ENCODE peak calls at places on chromosomes 3 and 15, in nine cellular contexts. B is body of pancreas, V is AG09309, L is left ventricle myocardium inferior, S is H9, X is HCT116, Y is foreskin fibroblast, I is neural crest cell, W is GM10248. N is an unnamed sample.

GRCh38 chr3:158731938-158732855 is at the start of gene RARRES1:
- DNase-seq in L (peak), I (peak), B (peak), W (peak), V (no peak), X (no peak), S (peak), Y (peak), N (peak)

GRCh38 chr15:33789141-33789540 is 179.2 kb upstream of the CHRM5 start:
- DNase-seq in I (no peak), S (no peak), Y (peak), B (no peak), L (no peak), V (no peak), X (no peak), W (no peak), N (no peak)

GRCh38 chr3:68878322-68878721 is 54.0 kb downstream of the TAFA4 start:
- DNase-seq in S (no peak), I (peak), B (no peak), Y (peak), V (peak), W (no peak), L (no peak), X (no peak), N (peak)

GRCh38 chr3:190120161-190121060 is at the start of gene P3H2:
- DNase-seq in X (peak), V (no peak), B (peak), Y (peak), W (peak), L (peak), I (peak), S (peak), N (peak)

GRCh38 chr15:35505816-35506215 is 40.1 kb downstream of the DPH6 start:
- DNase-seq in L (no peak), B (no peak), V (no peak), I (no peak), S (no peak), X (no peak), Y (no peak), W (no peak), N (no peak)

GRCh38 chr15:68504721-68505090 is 72.7 kb upstream of the ITGA11 start:
- DNase-seq in V (no peak), X (no peak), B (no peak), L (no peak), I (no peak), W (no peak), Y (no peak), S (peak), N (no peak)

GRCh38 chr3:172217877-172218276 is 178.5 kb downstream of the FNDC3B start:
- DNase-seq in S (no peak), V (no peak), L (no peak), X (no peak), Y (no peak), I (no peak), W (no peak), B (no peak), N (no peak)

GRCh38 chr15:39624806-39625205 is 43.9 kb downstream of the THBS1 start:
- DNase-seq in B (peak), V (peak), W (peak), Y (peak), S (no peak), L (peak), I (no peak), X (no peak), N (peak)

GRCh38 chr15:41992803-41993190 is 20.4 kb upstream of the EHD4 start:
- DNase-seq in B (no peak), Y (no peak), I (no peak), W (no peak), V (no peak), L (no peak), X (no peak), S (no peak), N (no peak)

GRCh38 chr3:146780251-146780650 is 175.1 kb upstream of the PLSCR5 start:
- DNase-seq in S (no peak), X (no peak), I (no peak), V (no peak), L (no peak), B (no peak), W (no peak), Y (peak), N (no peak)

GRCh38 chr3:127658234-127658633 is 14.5 kb upstream of the ABTB1 start:
- DNase-seq in B (no peak), I (no peak), V (no peak), Y (no peak), L (no peak), X (no peak), W (no peak), S (no peak), N (no peak)

GRCh38 chr3:194321666-194322640 is 29.2 kb downstream of the CPN2 start:
- DNase-seq in V (no peak), X (peak), B (no peak), I (no peak), S (no peak), Y (no peak), L (no peak), W (no peak), N (peak)

GRCh38 chr3:113096158-113096893 is 105.5 kb downstream of the GTPBP8 start:
- DNase-seq in W (no peak), S (no peak), Y (peak), I (no peak), L (no peak), X (no peak), B (no peak), V (no peak), N (no peak)

GRCh38 chr3:168272343-168272984 is 176.7 kb upstream of the GOLIM4 start:
- DNase-seq in X (no peak), S (no peak), I (no peak), W (no peak), B (no peak), V (no peak), L (no peak), Y (peak), N (no peak)

GRCh38 chr15:79314811-79315210 is 3.9 kb downstream of the TMED3 start:
- DNase-seq in Y (no peak), X (no peak), L (no peak), V (no peak), S (no peak), W (no peak), I (no peak), B (peak), N (peak)

GRCh38 chr3:29385056-29385455 is 104.2 kb downstream of the RBMS3 start:
- DNase-seq in B (no peak), V (peak), Y (no peak), S (no peak), X (no peak), L (no peak), I (no peak), W (no peak), N (no peak)

GRCh38 chr3:198065897-198066296 is 105.9 kb downstream of the LMLN start:
- DNase-seq in W (no peak), B (no peak), L (no peak), I (no peak), X (no peak), V (no peak), Y (no peak), S (no peak), N (no peak)

GRCh38 chr3:198076722-198077308 is 116.8 kb downstream of the LMLN start:
- DNase-seq in B (no peak), L (no peak), V (no peak), X (no peak), S (no peak), W (no peak), Y (no peak), I (no peak), N (no peak)

GRCh38 chr3:198070871-198071270 is 110.9 kb downstream of the LMLN start:
- DNase-seq in V (no peak), I (no peak), S (no peak), L (no peak), Y (no peak), B (no peak), W (no peak), X (no peak), N (no peak)

GRCh38 chr3:198067416-198067815 is 107.4 kb downstream of the LMLN start:
- DNase-seq in L (no peak), V (no peak), W (no peak), I (no peak), B (no peak), X (no peak), Y (no peak), S (no peak), N (no peak)

GRCh38 chr3:198071602-198072285 is 111.7 kb downstream of the LMLN start:
- DNase-seq in V (peak), X (peak), I (peak), S (peak), L (no peak), B (no peak), W (peak), Y (peak), N (peak)
- TF ChIP-seq CTCF in V (peak), X (peak), I (no peak), S (peak), L (no peak), B (no peak), W (no peak), Y (no peak), N (no peak)

GRCh38 chr3:148957586-148957985 is 33.8 kb upstream of the GYG1 start:
- DNase-seq in I (no peak), V (no peak), W (no peak), B (peak), S (peak), X (peak), Y (no peak), L (no peak), N (peak)

GRCh38 chr3:148958681-148959080 is 32.7 kb upstream of the GYG1 start:
- DNase-seq in B (no peak), X (no peak), W (no peak), I (no peak), L (no peak), V (no peak), Y (no peak), S (no peak), N (no peak)

DNA sequence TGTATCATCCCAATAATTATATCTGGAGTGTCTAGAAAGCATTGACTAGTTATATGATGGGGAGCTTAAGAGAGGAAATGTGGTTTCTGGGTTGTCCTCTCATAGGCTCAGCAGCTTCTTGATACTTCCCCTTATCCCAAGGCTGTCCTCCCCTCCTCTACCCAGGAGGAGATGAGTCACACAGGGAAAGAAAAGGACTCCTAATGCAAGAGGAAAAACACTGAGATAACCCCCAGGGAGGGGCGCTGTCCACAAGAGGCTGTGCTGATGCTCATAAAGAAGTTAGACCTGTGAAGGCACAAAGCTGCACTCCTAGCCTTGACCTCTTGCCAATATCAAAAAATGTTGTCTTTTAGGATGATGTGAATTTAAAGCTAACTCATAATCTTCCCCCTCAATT is 28.8 kb upstream of the GYG1 start:
- DNase-seq in B (no peak), S (peak), L (no peak), I (no peak), Y (peak), V (peak), X (peak), W (no peak), N (peak)
- TF ChIP-seq CTCF in B (no peak), S (peak), L (no peak), I (no peak), Y (no peak), V (peak), X (peak), W (no peak), N (no peak)

GRCh38 chr3:94331831-94332230 is 269.0 kb downstream of the NSUN3 start:
- DNase-seq in Y (no peak), X (no peak), L (no peak), V (no peak), B (no peak), S (no peak), I (no peak), W (no peak), N (no peak)

DNA sequence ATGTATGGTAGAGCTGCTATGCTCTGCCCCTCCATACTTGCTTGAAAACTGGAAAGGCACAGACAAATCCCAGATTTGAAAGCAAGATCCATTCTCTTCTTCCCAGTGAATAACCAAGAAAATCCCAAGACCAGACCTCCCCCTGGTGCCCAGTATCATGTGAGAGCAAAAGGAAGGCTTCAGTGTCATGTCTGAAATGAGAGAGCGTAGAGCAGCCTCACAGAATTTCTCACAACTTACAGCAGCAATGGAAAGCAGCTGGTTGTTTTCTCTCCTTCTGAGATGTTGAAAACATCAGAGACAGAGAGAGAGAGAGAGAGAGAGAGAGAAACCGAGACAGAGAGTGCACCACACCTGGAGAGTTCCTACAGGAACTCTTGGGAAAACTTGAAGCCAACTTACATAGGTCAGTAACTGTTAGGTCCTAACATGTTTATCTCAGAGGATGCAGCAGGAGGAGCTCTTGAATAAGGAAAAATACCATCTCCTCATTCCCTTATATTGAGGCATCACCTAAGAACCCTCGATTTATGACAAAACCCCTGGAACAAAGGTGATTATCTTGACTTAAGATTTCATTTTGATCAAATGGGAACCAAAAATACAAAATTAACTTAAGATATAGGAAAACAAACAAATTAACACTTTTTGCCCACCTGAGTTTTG is 273.3 kb downstream of the NSUN3 start:
- DNase-seq in W (no peak), Y (peak), V (no peak), I (peak), L (no peak), X (peak), B (no peak), S (peak), N (peak)
- TF ChIP-seq CTCF in W (peak), Y (peak), V (no peak), I (peak), L (peak), X (no peak), B (peak), S (peak), N (no peak)

DNA sequence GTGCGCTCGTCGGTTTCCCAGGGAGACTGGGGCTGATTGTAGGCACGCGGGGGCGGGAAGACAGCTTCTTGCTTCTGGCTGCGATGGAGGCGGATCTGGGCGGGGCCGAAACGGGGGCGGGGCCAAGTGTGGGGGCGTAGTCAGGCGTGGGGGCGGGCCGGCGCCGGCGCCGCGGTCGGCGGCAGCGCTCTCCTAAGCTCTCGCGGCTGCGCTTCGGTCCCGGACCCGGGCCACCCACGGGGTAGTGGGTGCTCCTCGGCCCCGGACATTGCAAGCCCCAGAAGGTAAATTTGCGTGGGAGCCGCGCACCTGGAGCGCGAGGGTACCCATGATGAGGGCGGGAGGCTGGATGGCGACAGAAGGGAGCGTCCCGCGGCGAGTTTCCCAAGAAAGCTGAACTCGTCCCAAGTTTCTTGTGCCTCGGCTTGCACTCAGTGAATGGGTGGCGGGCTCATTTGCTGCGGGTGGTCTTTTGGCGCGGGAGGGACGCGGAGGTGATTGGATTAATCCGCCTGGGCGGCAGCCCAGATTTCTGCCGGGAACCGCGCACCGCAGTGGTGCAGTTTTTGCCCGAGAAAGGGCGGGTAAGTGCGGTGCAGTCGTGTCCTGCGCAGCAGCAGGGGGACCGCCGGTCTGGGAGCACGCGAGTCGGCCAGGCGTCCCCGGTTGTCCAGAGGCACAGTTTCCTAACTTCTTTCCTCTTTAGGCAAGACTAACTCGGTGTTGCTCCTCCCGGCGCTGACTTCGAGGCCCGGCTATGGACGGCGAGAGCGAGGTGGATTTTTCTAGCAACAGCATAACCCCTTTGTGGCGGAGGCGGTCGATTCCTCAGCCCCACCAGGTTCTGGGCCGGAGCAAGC is at the start of gene ARHGEF26:
- DNase-seq in W (peak), S (peak), V (no peak), X (peak), L (peak), I (peak), B (peak), Y (peak), N (peak)
- TF ChIP-seq CTCF in W (no peak), S (no peak), V (no peak), X (no peak), L (peak), I (no peak), B (no peak), Y (no peak), N (peak)

DNA sequence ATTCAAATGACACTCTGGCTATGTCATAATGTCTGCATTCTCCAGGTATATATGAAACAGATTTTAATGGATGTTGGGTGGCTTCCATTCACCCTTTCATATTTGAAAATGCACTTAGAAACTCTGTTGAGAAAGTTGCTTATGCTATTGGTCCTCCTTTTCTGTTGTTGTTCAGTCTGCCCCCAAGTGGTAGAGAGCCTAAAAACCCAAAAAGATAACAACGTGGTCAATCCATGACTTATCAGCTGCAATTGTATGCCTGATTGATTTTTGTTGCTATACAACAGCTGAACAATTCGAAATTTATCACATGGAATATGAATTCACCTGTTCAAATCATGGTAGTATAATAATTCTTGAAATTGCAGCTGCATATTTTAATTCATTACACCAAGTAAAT is 279.8 kb downstream of the ROBO2 start:
- DNase-seq in Y (peak), S (no peak), X (no peak), B (no peak), W (no peak), L (no peak), I (no peak), V (no peak), N (no peak)
- TF ChIP-seq CTCF in Y (peak), S (peak), X (no peak), B (no peak), W (no peak), L (no peak), I (no peak), V (peak), N (no peak)

GRCh38 chr15:90315276-90315982 is 36.7 kb upstream of the ZNF774 start:
- DNase-seq in V (peak), I (no peak), B (peak), S (no peak), L (peak), Y (peak), W (no peak), X (no peak), N (no peak)

GRCh38 chr15:90318591-90318990 is 33.5 kb upstream of the ZNF774 start:
- DNase-seq in I (no peak), B (no peak), X (no peak), V (no peak), S (no peak), L (no peak), Y (no peak), W (no peak), N (no peak)

GRCh38 chr15:90320885-90321278 is 31.2 kb upstream of the ZNF774 start:
- DNase-seq in S (no peak), Y (no peak), B (no peak), I (no peak), W (no peak), V (no peak), X (no peak), L (no peak), N (no peak)

GRCh38 chr15:90320062-90320884 is 31.8 kb upstream of the ZNF774 start:
- DNase-seq in Y (peak), I (peak), L (peak), S (peak), B (peak), X (peak), V (peak), W (peak), N (peak)

DNA sequence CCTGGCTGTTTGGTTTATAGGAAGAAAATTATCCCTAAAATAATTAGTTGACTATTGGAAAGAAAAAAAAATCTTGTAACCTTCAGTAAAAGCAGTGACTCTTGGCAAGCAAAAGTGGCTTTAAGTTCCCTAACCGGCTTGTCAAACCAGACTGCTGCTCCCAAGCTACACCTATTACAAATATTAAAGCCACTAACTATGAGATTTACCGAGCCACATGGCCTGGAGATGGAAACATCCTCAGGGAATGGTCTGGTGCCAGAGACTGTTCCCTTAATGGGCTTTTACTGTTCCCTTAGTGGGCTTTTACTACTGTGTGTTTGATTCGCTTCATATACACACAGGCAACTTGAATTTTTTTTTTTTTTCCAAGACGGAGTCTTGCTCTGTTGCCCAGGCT is 35.9 kb upstream of the ZNF774 start:
- DNase-seq in X (no peak), W (no peak), I (no peak), S (no peak), V (no peak), B (peak), Y (no peak), L (no peak), N (no peak)
- TF ChIP-seq CTCF in X (no peak), W (no peak), I (no peak), S (no peak), V (no peak), B (no peak), Y (no peak), L (no peak), N (no peak)

DNA sequence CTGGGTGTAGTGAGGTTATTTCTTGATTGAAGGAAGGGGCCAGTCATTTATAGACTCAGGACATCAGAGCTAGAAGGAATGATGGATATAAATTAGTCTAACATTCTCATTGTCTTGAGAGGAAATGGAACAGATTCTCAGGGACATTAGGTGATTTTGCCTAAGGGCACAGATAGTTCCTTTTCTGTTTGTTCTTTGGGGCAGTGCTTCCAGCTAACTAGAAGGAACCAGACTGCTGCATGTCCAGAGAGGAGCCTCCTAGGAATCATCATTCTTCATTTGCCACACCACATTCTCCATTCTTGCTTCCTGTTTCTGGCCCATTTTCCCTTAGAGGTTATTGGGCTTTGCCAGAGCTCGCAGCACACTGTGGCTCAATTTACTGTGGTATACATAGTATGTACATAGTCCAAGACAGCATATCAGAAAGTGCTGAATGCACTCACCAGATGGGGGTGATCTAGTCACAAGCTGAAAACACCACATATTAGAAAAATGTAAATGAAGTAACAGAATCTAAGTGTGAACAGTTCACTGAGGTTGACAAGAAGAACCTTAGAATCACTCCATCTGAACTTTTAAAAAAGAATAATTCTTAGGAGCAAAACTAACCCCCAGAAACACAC is 62.7 kb upstream of the MYZAP start:
- DNase-seq in Y (no peak), I (no peak), L (no peak), V (no peak), X (no peak), B (no peak), W (no peak), S (no peak), N (no peak)
- TF ChIP-seq CTCF in Y (peak), I (no peak), L (no peak), V (no peak), X (no peak), B (no peak), W (no peak), S (no peak), N (no peak)